ENCODE peak calls at places on chromosomes 5 and 9, in eight cellular contexts. F is stimulated activated CD4-positive, alpha-beta T cell treated with anti-CD3 and anti-CD28 coated beads, Interleukin-2, amount 100 ng/mL, for 48 hours; T is CD4-positive, CD25-positive, alpha-beta regulatory T cell; I is HEK293T; G is GM23248; E is NCI-H2081; O is effector memory CD8-positive, alpha-beta T cell; S is NCI-H1092. B is an unnamed sample.

GRCh38 chr9:134769084-134769455 is 111.5 kb upstream of the FCN2 start:
- DNase-seq in T (no peak), G (peak; percentile 84), S (no peak), F (no peak), O (no peak), E (no peak), I (no peak), B (no peak)

GRCh38 chr5:39073759-39074008 is 515 bp downstream of the RICTOR start:
- DNase-seq in S (peak; percentile 29), O (no peak), G (no peak), F (no peak), E (no peak), T (no peak), I (peak; percentile 49), B (no peak)

GRCh38 chr5:32182463-32183081 is 8.5 kb upstream of the GOLPH3 start:
- DNase-seq in S (no peak), F (no peak), G (no peak), T (no peak), I (no peak), E (no peak), O (no peak), B (no peak)

GRCh38 chr9:79273311-79273710 is 298.5 kb upstream of the TLE4 start:
- DNase-seq in F (no peak), T (no peak), G (no peak), O (no peak), E (no peak), S (no peak), I (no peak), B (no peak)

GRCh38 chr9:38154501-38155421 is 85.7 kb upstream of the SHB start:
- DNase-seq in F (no peak), I (no peak), E (no peak), G (no peak), T (no peak), S (no peak), O (no peak), B (no peak)

GRCh38 chr5:67426961-67427630 is 230.5 kb upstream of the CD180 start:
- DNase-seq in E (no peak), G (peak; percentile 4), F (no peak), S (no peak), T (no peak), I (no peak), O (no peak), B (peak; percentile 31)

GRCh38 chr5:72649449-72649848 is 142.2 kb upstream of the ZNF366 start:
- DNase-seq in E (no peak), T (no peak), S (no peak), O (no peak), F (no peak), G (peak; percentile 46), I (no peak), B (no peak)

GRCh38 chr9:87406545-87407166 is 91.0 kb upstream of the DAPK1 start:
- DNase-seq in T (no peak), F (no peak), G (no peak), E (no peak), S (no peak), O (no peak), I (no peak), B (no peak)

GRCh38 chr5:92147263-92147662 is 764.1 kb upstream of the ARRDC3 start:
- DNase-seq in G (no peak), E (peak; percentile 47), T (no peak), I (no peak), F (no peak), O (no peak), S (peak; percentile 74), B (no peak)

GRCh38 chr9:110650991-110651411 is 17.6 kb upstream of the MUSK start:
- DNase-seq in T (no peak), I (no peak), E (no peak), F (no peak), G (peak; percentile 96), S (no peak), O (no peak), B (peak; percentile 93)

GRCh38 chr9:91122755-91123154 is 239.0 kb downstream of the AUH start:
- DNase-seq in G (no peak), T (no peak), I (no peak), S (no peak), F (no peak), O (no peak), E (no peak), B (no peak)

GRCh38 chr9:114525505-114525904 is 20.2 kb upstream of the WHRN start:
- DNase-seq in O (no peak), I (no peak), G (peak; percentile 80), E (no peak), S (no peak), F (no peak), T (no peak), B (peak; percentile 28)

GRCh38 chr9:130880599-130881220 is 15.9 kb downstream of the QRFP start:
- DNase-seq in E (no peak), F (no peak), O (no peak), T (no peak), G (no peak), I (no peak), S (no peak), B (no peak)